ENCODE peak calls at places on chromosome 6, in nine cellular contexts. One of them, this sample, is unnamed.

GRCh38 chr6:125640441-125641150 is 108.8 kb upstream of the HEY2 start:
- DNase-seq in vagina: no peak
- DNase-seq in brain microvascular endothelial cell: no peak
- DNase-seq in transverse colon: no peak
- DNase-seq in ascending aorta: no peak
- DNase-seq in A549: no peak
- DNase-seq in upper lobe of right lung: no peak
- DNase-seq in ovary: no peak
- DNase-seq in GM23248: no peak
- DNase-seq in this sample: no peak

GRCh38 chr6:146962332-146962731 is 241.9 kb upstream of the STXBP5 start:
- DNase-seq in A549: no peak
- DNase-seq in upper lobe of right lung: no peak
- DNase-seq in transverse colon: no peak
- DNase-seq in ovary: no peak
- DNase-seq in brain microvascular endothelial cell: no peak
- DNase-seq in GM23248: no peak
- DNase-seq in vagina: no peak
- DNase-seq in ascending aorta: no peak
- DNase-seq in this sample: peak

GRCh38 chr6:28615955-28616747 is 90.5 kb downstream of the GPX5 start:
- DNase-seq in ovary: no peak
- DNase-seq in transverse colon: no peak
- DNase-seq in ascending aorta: no peak
- DNase-seq in GM23248: no peak
- DNase-seq in upper lobe of right lung: no peak
- DNase-seq in brain microvascular endothelial cell: no peak
- DNase-seq in vagina: no peak
- DNase-seq in A549: no peak
- DNase-seq in this sample: no peak

GRCh38 chr6:72530750-72531149 is 91.1 kb upstream of the KCNQ5 start:
- DNase-seq in transverse colon: no peak
- DNase-seq in vagina: no peak
- DNase-seq in A549: no peak
- DNase-seq in GM23248: no peak
- DNase-seq in brain microvascular endothelial cell: no peak
- DNase-seq in ovary: no peak
- DNase-seq in ascending aorta: no peak
- DNase-seq in upper lobe of right lung: no peak
- DNase-seq in this sample: no peak

GRCh38 chr6:142014515-142014914 is 118.2 kb upstream of the GJE1 start:
- DNase-seq in brain microvascular endothelial cell: peak
- DNase-seq in ovary: no peak
- DNase-seq in upper lobe of right lung: no peak
- DNase-seq in A549: peak
- DNase-seq in transverse colon: no peak
- DNase-seq in GM23248: peak
- DNase-seq in ascending aorta: no peak
- DNase-seq in vagina: no peak
- DNase-seq in this sample: peak

GRCh38 chr6:170101281-170102035 is 189.4 kb downstream of the DLL1 start:
- DNase-seq in ovary: peak
- DNase-seq in vagina: peak
- DNase-seq in brain microvascular endothelial cell: no peak
- DNase-seq in upper lobe of right lung: no peak
- DNase-seq in transverse colon: peak
- DNase-seq in A549: no peak
- DNase-seq in ascending aorta: no peak
- DNase-seq in GM23248: no peak
- DNase-seq in this sample: no peak

GRCh38 chr6:131262060-131262459 is 126.8 kb downstream of the AKAP7 start:
- DNase-seq in ovary: no peak
- DNase-seq in upper lobe of right lung: no peak
- DNase-seq in brain microvascular endothelial cell: no peak
- DNase-seq in vagina: no peak
- DNase-seq in A549: no peak
- DNase-seq in transverse colon: no peak
- DNase-seq in ascending aorta: no peak
- DNase-seq in GM23248: no peak
- DNase-seq in this sample: no peak

GRCh38 chr6:105259912-105260889 is 80.4 kb upstream of the POPDC3 start:
- DNase-seq in A549: no peak
- DNase-seq in GM23248: no peak
- DNase-seq in transverse colon: no peak
- DNase-seq in upper lobe of right lung: no peak
- DNase-seq in vagina: no peak
- DNase-seq in ovary: no peak
- DNase-seq in brain microvascular endothelial cell: no peak
- DNase-seq in ascending aorta: no peak
- DNase-seq in this sample: no peak

GRCh38 chr6:55636406-55637102 is 57.6 kb upstream of the HMGCLL1 start:
- DNase-seq in ascending aorta: no peak
- DNase-seq in upper lobe of right lung: no peak
- DNase-seq in transverse colon: no peak
- DNase-seq in brain microvascular endothelial cell: peak
- DNase-seq in vagina: no peak
- DNase-seq in A549: peak
- DNase-seq in GM23248: peak
- DNase-seq in ovary: no peak
- DNase-seq in this sample: peak

GRCh38 chr6:130245267-130245666 is 22.5 kb upstream of the SAMD3 start:
- DNase-seq in vagina: no peak
- DNase-seq in transverse colon: no peak
- DNase-seq in ovary: no peak
- DNase-seq in brain microvascular endothelial cell: no peak
- DNase-seq in upper lobe of right lung: no peak
- DNase-seq in ascending aorta: no peak
- DNase-seq in A549: no peak
- DNase-seq in GM23248: no peak
- DNase-seq in this sample: no peak

GRCh38 chr6:87944541-87944954 is 103.1 kb upstream of the SPACA1 start:
- DNase-seq in vagina: no peak
- DNase-seq in A549: peak
- DNase-seq in transverse colon: peak
- DNase-seq in brain microvascular endothelial cell: peak
- DNase-seq in ovary: no peak
- DNase-seq in upper lobe of right lung: peak
- DNase-seq in ascending aorta: peak
- DNase-seq in GM23248: peak
- DNase-seq in this sample: peak

GRCh38 chr6:39225946-39226437 is 3.3 kb downstream of the KCNK5 start:
- DNase-seq in ovary: no peak
- DNase-seq in A549: no peak
- DNase-seq in GM23248: no peak
- DNase-seq in ascending aorta: no peak
- DNase-seq in upper lobe of right lung: no peak
- DNase-seq in vagina: no peak
- DNase-seq in transverse colon: no peak
- DNase-seq in brain microvascular endothelial cell: no peak
- DNase-seq in this sample: no peak

DNA sequence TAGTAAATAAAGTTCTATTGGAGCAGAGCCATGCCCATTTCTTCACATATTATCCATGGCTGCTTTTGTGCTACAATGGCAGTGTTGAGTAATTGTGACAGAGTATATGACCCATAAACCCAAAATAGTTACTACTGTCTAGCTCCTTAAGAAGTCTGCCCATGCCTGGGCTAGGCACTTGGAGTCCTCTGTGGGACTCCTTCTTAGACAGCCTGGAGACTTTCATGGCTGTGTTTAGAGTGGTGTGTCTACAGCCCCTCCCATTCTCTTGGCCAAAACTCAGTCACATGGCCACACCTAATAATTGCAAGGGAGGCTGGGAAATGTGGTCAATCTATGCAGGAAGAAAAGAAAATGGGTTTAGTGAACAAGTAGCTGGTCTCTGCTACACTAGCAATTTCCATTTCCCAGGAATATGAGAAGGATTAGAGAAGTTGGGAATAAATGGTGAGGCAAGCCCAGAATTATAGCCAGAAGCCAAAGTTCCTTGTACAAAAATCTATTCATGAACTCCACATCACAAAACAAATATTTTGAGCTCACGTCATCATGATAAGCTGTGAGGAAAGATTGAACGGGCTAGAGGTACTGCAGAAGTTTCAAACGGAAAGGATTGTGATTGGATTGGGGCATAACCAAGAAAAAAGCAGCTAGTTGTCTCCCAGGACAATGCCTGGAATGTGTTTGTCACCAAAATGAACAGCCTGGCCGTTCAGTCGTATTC is 251.8 kb upstream of the PLN start:
- DNase-seq in brain microvascular endothelial cell: no peak
- DNase-seq in ovary: no peak
- DNase-seq in transverse colon: no peak
- DNase-seq in upper lobe of right lung: no peak
- DNase-seq in A549: no peak
- DNase-seq in ascending aorta: no peak
- DNase-seq in GM23248: no peak
- DNase-seq in vagina: no peak
- DNase-seq in this sample: peak
- H3K27ac ChIP-seq in brain microvascular endothelial cell: no peak
- H3K27ac ChIP-seq in ovary: no peak
- H3K27ac ChIP-seq in transverse colon: peak
- H3K27ac ChIP-seq in upper lobe of right lung: no peak
- H3K27ac ChIP-seq in A549: no peak
- H3K27ac ChIP-seq in ascending aorta: peak
- H3K27ac ChIP-seq in GM23248: no peak
- H3K27ac ChIP-seq in vagina: peak
- H3K27ac ChIP-seq in this sample: no peak

DNA sequence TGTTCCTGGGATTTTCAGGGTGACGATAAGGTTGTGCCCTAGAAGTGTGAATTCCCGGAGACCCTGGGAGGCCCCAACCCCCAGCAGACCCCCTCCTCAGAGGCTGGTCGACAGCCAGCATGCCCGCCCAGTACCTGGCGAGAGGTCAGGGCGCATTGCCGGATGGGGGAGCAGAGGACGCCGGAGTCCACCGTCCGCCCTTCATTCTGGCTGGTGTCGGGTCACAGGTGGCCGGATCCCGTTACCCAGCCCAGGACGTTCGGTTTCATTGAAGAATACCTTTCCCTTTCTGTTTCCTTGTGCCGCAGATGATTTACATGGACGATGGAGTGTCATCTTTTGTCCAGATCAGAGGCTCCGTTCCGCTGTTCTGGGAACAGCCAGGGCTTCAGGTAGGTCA is 61.3 kb downstream of the SYNJ2 start:
- DNase-seq in upper lobe of right lung: peak
- DNase-seq in GM23248: no peak
- DNase-seq in transverse colon: no peak
- DNase-seq in vagina: no peak
- DNase-seq in brain microvascular endothelial cell: no peak
- DNase-seq in A549: no peak
- DNase-seq in ovary: no peak
- DNase-seq in ascending aorta: no peak
- DNase-seq in this sample: no peak
- H3K4me3 ChIP-seq in upper lobe of right lung: no peak
- H3K4me3 ChIP-seq in GM23248: no peak
- H3K4me3 ChIP-seq in transverse colon: no peak
- H3K4me3 ChIP-seq in vagina: no peak
- H3K4me3 ChIP-seq in brain microvascular endothelial cell: no peak
- H3K4me3 ChIP-seq in A549: no peak
- H3K4me3 ChIP-seq in ovary: no peak
- H3K4me3 ChIP-seq in ascending aorta: no peak
- H3K4me3 ChIP-seq in this sample: no peak

DNA sequence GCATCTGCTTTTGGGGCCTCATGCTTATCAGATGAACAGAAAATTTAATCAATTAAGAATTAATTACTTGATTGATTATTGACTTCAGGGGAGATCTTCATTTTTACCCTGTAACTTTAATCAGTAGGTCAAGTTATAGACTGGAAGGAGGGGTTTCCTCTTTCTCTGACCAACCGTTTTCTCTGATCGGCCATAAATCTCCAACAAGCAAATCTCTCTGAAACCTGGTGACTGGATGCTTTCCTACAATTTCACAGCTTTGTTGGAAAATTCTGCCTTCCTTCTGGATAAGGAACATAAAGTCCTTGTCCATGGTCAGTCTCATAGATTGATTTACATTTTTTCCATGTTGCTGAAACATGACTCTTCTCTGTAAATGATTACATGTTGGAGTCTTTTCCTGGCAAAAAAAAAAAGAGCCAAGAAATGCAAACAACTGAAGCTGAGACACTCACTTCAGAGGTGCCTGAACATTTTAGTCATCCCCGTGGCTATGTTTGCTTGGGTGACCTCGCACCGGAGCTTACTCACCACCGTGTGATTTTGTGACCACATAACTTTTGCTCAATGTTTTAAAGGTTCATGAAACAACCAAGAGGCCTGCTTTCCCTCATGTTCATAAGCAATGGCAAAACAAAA is 31.0 kb downstream of the IRF4 start:
- DNase-seq in upper lobe of right lung: no peak
- DNase-seq in A549: peak
- DNase-seq in GM23248: peak
- DNase-seq in ascending aorta: no peak
- DNase-seq in ovary: no peak
- DNase-seq in brain microvascular endothelial cell: peak
- DNase-seq in vagina: no peak
- DNase-seq in transverse colon: no peak
- DNase-seq in this sample: peak
- H3K27ac ChIP-seq in upper lobe of right lung: no peak
- H3K27ac ChIP-seq in A549: peak
- H3K27ac ChIP-seq in GM23248: peak
- H3K27ac ChIP-seq in ascending aorta: no peak
- H3K27ac ChIP-seq in ovary: no peak
- H3K27ac ChIP-seq in brain microvascular endothelial cell: peak
- H3K27ac ChIP-seq in vagina: peak
- H3K27ac ChIP-seq in transverse colon: no peak
- H3K27ac ChIP-seq in this sample: no peak

GRCh38 chr6:26439151-26439550 is 1.2 kb upstream of the BTN3A3 start:
- DNase-seq in A549: no peak
- DNase-seq in transverse colon: no peak
- DNase-seq in ascending aorta: no peak
- DNase-seq in GM23248: no peak
- DNase-seq in ovary: no peak
- DNase-seq in upper lobe of right lung: no peak
- DNase-seq in brain microvascular endothelial cell: no peak
- DNase-seq in vagina: no peak
- DNase-seq in this sample: no peak

GRCh38 chr6:26439552-26440125 is 665 bp upstream of the BTN3A3 start:
- DNase-seq in upper lobe of right lung: no peak
- DNase-seq in transverse colon: no peak
- DNase-seq in brain microvascular endothelial cell: no peak
- DNase-seq in GM23248: peak
- DNase-seq in ascending aorta: no peak
- DNase-seq in ovary: no peak
- DNase-seq in vagina: no peak
- DNase-seq in A549: no peak
- DNase-seq in this sample: no peak

GRCh38 chr6:26436018-26436417 is 4.3 kb upstream of the BTN3A3 start:
- DNase-seq in ovary: no peak
- DNase-seq in upper lobe of right lung: no peak
- DNase-seq in GM23248: no peak
- DNase-seq in ascending aorta: no peak
- DNase-seq in vagina: no peak
- DNase-seq in A549: no peak
- DNase-seq in transverse colon: no peak
- DNase-seq in brain microvascular endothelial cell: no peak
- DNase-seq in this sample: no peak

GRCh38 chr6:26438000-26438399 is 2.3 kb upstream of the BTN3A3 start:
- DNase-seq in GM23248: no peak
- DNase-seq in upper lobe of right lung: no peak
- DNase-seq in brain microvascular endothelial cell: no peak
- DNase-seq in transverse colon: no peak
- DNase-seq in vagina: no peak
- DNase-seq in A549: no peak
- DNase-seq in ascending aorta: no peak
- DNase-seq in ovary: no peak
- DNase-seq in this sample: no peak

GRCh38 chr6:26437550-26437949 is 2.8 kb upstream of the BTN3A3 start:
- DNase-seq in vagina: no peak
- DNase-seq in ascending aorta: no peak
- DNase-seq in transverse colon: no peak
- DNase-seq in brain microvascular endothelial cell: no peak
- DNase-seq in A549: no peak
- DNase-seq in ovary: no peak
- DNase-seq in upper lobe of right lung: no peak
- DNase-seq in GM23248: no peak
- DNase-seq in this sample: no peak
- H3K4me3 ChIP-seq in vagina: no peak
- H3K4me3 ChIP-seq in ascending aorta: no peak
- H3K4me3 ChIP-seq in transverse colon: no peak
- H3K4me3 ChIP-seq in brain microvascular endothelial cell: no peak
- H3K4me3 ChIP-seq in A549: no peak
- H3K4me3 ChIP-seq in ovary: no peak
- H3K4me3 ChIP-seq in upper lobe of right lung: no peak
- H3K4me3 ChIP-seq in GM23248: no peak
- H3K4me3 ChIP-seq in this sample: no peak